ENCODE peak calls at places on chromosomes 12 and 14, in seven cellular contexts. P is right atrium auricular region, G is fibroblast of pulmonary artery, N is MCF 10A, H is Peyer's patch, C is Calu3, K is HFF-Myc. I is an unnamed sample.

GRCh38 chr14:100142073-100143040 is 17.1 kb downstream of the DEGS2 start:
- DNase-seq in P (peak; percentile 71), G (peak; percentile 49), N (no peak), H (peak; percentile 80), C (peak; percentile 67), K (no peak), I (no peak)

GRCh38 chr14:74843653-74844052 is 32.3 kb downstream of the PROX2 start:
- DNase-seq in P (no peak), G (peak; percentile 47), N (no peak), H (no peak), C (no peak), K (peak; percentile 83), I (no peak)

GRCh38 chr12:52125499-52125900 is 46.0 kb downstream of the SMIM41 start:
- DNase-seq in P (peak; percentile 55), G (no peak), N (no peak), H (no peak), C (no peak), K (no peak), I (no peak)

GRCh38 chr14:61321385-61322010 is at the start of gene PRKCH:
- DNase-seq in P (peak; percentile 77), G (peak; percentile 75), N (peak; percentile 78), H (peak; percentile 89), C (peak; percentile 87), K (no peak), I (no peak)

GRCh38 chr12:65327207-65328076 is 49.0 kb downstream of the MSRB3 start:
- DNase-seq in P (no peak), G (peak; percentile 51), N (no peak), H (no peak), C (no peak), K (peak; percentile 77), I (no peak)

GRCh38 chr14:104254735-104255400 is 116.5 kb downstream of the KIF26A start:
- DNase-seq in P (no peak), G (no peak), N (no peak), H (no peak), C (no peak), K (no peak), I (peak; percentile 57)

GRCh38 chr12:14560904-14561574 is 6.6 kb downstream of the PLBD1 start:
- DNase-seq in P (no peak), G (no peak), N (no peak), H (no peak), C (peak; percentile 48), K (no peak), I (no peak)

GRCh38 chr12:122979908-122980191 is 631 bp upstream of the ARL6IP4 start:
- DNase-seq in P (no peak), G (peak; percentile 12), N (peak; percentile 8), H (no peak), C (no peak), K (no peak), I (no peak)

GRCh38 chr12:100721193-100721592 is 73.4 kb upstream of the ANO4 start:
- DNase-seq in P (no peak), G (no peak), N (no peak), H (no peak), C (no peak), K (no peak), I (no peak)

GRCh38 chr12:34126239-34126641 is 103.9 kb downstream of the ALG10 start:
- DNase-seq in P (no peak), G (no peak), N (no peak), H (no peak), C (no peak), K (no peak), I (no peak)

GRCh38 chr14:105325716-105326567 is 11.4 kb downstream of the PACS2 start:
- DNase-seq in P (no peak), G (no peak), N (no peak), H (no peak), C (no peak), K (no peak), I (no peak)

GRCh38 chr12:94172973-94173372 is 24.6 kb downstream of the PLXNC1 start:
- DNase-seq in P (no peak), G (peak; percentile 99), N (peak; percentile 93), H (no peak), C (no peak), K (peak; percentile 63), I (no peak)

GRCh38 chr12:115980339-115980738 is 297.2 kb downstream of the MED13L start:
- DNase-seq in P (no peak), G (no peak), N (no peak), H (no peak), C (no peak), K (no peak), I (no peak)

GRCh38 chr12:3747543-3747942 is 5.4 kb downstream of the CRACR2A start:
- DNase-seq in P (no peak), G (no peak), N (no peak), H (no peak), C (no peak), K (no peak), I (peak; percentile 49)

DNA sequence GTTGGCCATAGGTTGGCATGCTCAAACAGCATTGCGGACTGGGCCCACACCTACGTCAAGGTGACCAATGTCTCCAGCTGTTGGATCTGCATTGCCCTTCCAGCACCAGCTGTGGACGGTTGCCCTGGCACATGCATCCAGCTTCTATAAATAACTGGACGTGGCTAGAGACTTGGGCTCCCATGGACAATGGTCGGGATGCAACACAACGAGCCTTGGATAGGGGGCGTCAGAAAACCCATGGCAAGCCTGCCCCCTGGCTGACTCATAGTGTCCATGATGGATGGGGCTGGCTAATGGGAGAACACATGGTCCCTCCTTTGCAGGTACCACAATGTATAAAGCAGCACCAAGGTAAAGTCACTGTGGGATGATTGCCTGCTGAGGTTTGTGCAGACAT is 331.6 kb upstream of the FAR2 start:
- DNase-seq in P (no peak), G (no peak), N (no peak), H (no peak), C (no peak), K (no peak), I (no peak)
- TF ChIP-seq CTCF in P (no peak), G (no peak), N (no peak), H (no peak), C (no peak), K (no peak), I (no peak)

GRCh38 chr14:68523994-68524725 is 268.7 kb downstream of the ZFP36L1 start:
- DNase-seq in P (peak; percentile 64), G (peak; percentile 38), N (no peak), H (no peak), C (no peak), K (no peak), I (peak; percentile 51)

GRCh38 chr14:68521557-68521901 is 271.3 kb downstream of the ZFP36L1 start:
- DNase-seq in P (no peak), G (no peak), N (no peak), H (no peak), C (no peak), K (no peak), I (no peak)

GRCh38 chr14:68521952-68522509 is 270.8 kb downstream of the ZFP36L1 start:
- DNase-seq in P (peak; percentile 55), G (no peak), N (no peak), H (no peak), C (no peak), K (no peak), I (no peak)

GRCh38 chr14:68523326-68523610 is 269.6 kb downstream of the ZFP36L1 start:
- DNase-seq in P (no peak), G (no peak), N (no peak), H (no peak), C (no peak), K (no peak), I (no peak)

GRCh38 chr14:68522510-68523325 is 270.1 kb downstream of the ZFP36L1 start:
- DNase-seq in P (peak; percentile 60), G (peak; percentile 70), N (no peak), H (no peak), C (no peak), K (no peak), I (peak; percentile 65)
- TF ChIP-seq CTCF in P (no peak), G (peak; percentile 2), N (no peak), H (no peak), C (no peak), K (no peak), I (peak; percentile 21)

GRCh38 chr14:76870146-76870545 is 43.9 kb downstream of the LRRC74A start:
- DNase-seq in P (no peak), G (no peak), N (peak; percentile 14), H (no peak), C (peak; percentile 46), K (no peak), I (no peak)
- TF ChIP-seq CTCF in P (no peak), G (peak; percentile 14), N (no peak), H (no peak), C (peak; percentile 24), K (peak; percentile 40), I (peak; percentile 25)

GRCh38 chr12:6582959-6583358 is 14.9 kb upstream of the NOP2 start:
- DNase-seq in P (no peak), G (no peak), N (no peak), H (no peak), C (no peak), K (no peak), I (no peak)

GRCh38 chr12:6584293-6584692 is 16.2 kb upstream of the NOP2 start:
- DNase-seq in P (no peak), G (peak; percentile 22), N (peak; percentile 9), H (no peak), C (no peak), K (no peak), I (no peak)

GRCh38 chr12:6582196-6582595 is 14.1 kb upstream of the NOP2 start:
- DNase-seq in P (no peak), G (no peak), N (no peak), H (no peak), C (no peak), K (no peak), I (no peak)
- TF ChIP-seq CTCF in P (no peak), G (peak; percentile 23), N (no peak), H (no peak), C (no peak), K (peak; percentile 26), I (peak; percentile 28)

GRCh38 chr12:132281021-132281420 is 48.4 kb downstream of the GALNT9 start:
- DNase-seq in P (no peak), G (no peak), N (no peak), H (no peak), C (no peak), K (no peak), I (no peak)

GRCh38 chr12:132278421-132279183 is 50.8 kb downstream of the GALNT9 start:
- DNase-seq in P (no peak), G (no peak), N (no peak), H (no peak), C (no peak), K (no peak), I (no peak)

GRCh38 chr12:132279184-132279889 is 50.1 kb downstream of the GALNT9 start:
- DNase-seq in P (no peak), G (peak; percentile 52), N (no peak), H (peak; percentile 62), C (no peak), K (no peak), I (no peak)

GRCh38 chr12:132280436-132280835 is 49.0 kb downstream of the GALNT9 start:
- DNase-seq in P (no peak), G (no peak), N (no peak), H (no peak), C (no peak), K (no peak), I (no peak)

DNA sequence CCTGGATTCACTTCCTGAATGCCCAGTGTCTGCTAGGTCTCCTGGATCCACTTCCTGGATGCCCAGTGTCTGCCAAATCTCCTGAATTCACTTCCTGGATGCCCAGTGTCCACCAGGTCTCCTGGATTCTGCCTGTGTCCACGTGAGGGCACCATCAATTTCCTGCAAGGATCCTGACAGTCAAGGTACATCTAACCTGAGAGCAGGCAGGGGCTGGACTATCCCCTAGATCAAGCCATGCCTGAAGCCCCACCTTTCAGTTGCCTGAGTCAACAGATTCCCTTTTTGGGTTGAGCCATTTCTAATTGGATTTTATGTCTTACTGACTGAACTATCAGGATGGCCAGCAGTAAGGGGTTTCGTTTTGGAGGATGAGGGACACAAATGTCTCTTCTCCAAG is 49.5 kb downstream of the GALNT9 start:
- DNase-seq in P (no peak), G (no peak), N (no peak), H (no peak), C (no peak), K (no peak), I (no peak)
- TF ChIP-seq CTCF in P (no peak), G (no peak), N (no peak), H (no peak), C (no peak), K (no peak), I (no peak)

I was measured in osteocyte.